ENCODE peak calls at places on chromosomes 12 and 14, in five cellular contexts. One of them, this sample, is unnamed.

GRCh38 chr12:6936642-6937480 is 6.8 kb upstream of the RNU7-1 start:
- DNase-seq in HCT116: no peak
- DNase-seq in endothelial cell: no peak
- DNase-seq in cardiac muscle cell: no peak
- DNase-seq in kidney epithelial cell: no peak
- DNase-seq in this sample: peak

GRCh38 chr12:131592972-131593371 is 117.9 kb upstream of the SFSWAP start:
- DNase-seq in HCT116: no peak
- DNase-seq in cardiac muscle cell: no peak
- DNase-seq in kidney epithelial cell: no peak
- DNase-seq in endothelial cell: no peak
- DNase-seq in this sample: no peak

GRCh38 chr14:20093442-20093841 is 17.1 kb upstream of the OR4K17 start:
- DNase-seq in cardiac muscle cell: no peak
- DNase-seq in endothelial cell: no peak
- DNase-seq in HCT116: no peak
- DNase-seq in kidney epithelial cell: no peak
- DNase-seq in this sample: no peak

GRCh38 chr12:20415013-20415412 is 46.7 kb downstream of the PDE3A start:
- DNase-seq in kidney epithelial cell: no peak
- DNase-seq in cardiac muscle cell: peak
- DNase-seq in HCT116: no peak
- DNase-seq in endothelial cell: no peak
- DNase-seq in this sample: no peak

GRCh38 chr12:14827043-14827442 is 13.1 kb upstream of the SMCO3 start:
- DNase-seq in HCT116: no peak
- DNase-seq in kidney epithelial cell: no peak
- DNase-seq in endothelial cell: no peak
- DNase-seq in cardiac muscle cell: no peak
- DNase-seq in this sample: no peak

GRCh38 chr12:53676715-53677611 is 1.1 kb upstream of the ATP5MC2 start:
- DNase-seq in cardiac muscle cell: peak
- DNase-seq in kidney epithelial cell: no peak
- DNase-seq in endothelial cell: peak
- DNase-seq in HCT116: no peak
- DNase-seq in this sample: no peak

GRCh38 chr14:55446833-55447232 is 6.4 kb upstream of the TBPL2 start:
- DNase-seq in cardiac muscle cell: peak
- DNase-seq in kidney epithelial cell: peak
- DNase-seq in HCT116: peak
- DNase-seq in endothelial cell: no peak
- DNase-seq in this sample: no peak

GRCh38 chr12:99418379-99418778 is 229.2 kb upstream of the GARIN6 start:
- DNase-seq in endothelial cell: no peak
- DNase-seq in kidney epithelial cell: no peak
- DNase-seq in cardiac muscle cell: no peak
- DNase-seq in HCT116: no peak
- DNase-seq in this sample: no peak

GRCh38 chr14:57189070-57189469 is 79.6 kb downstream of the EXOC5 start:
- DNase-seq in kidney epithelial cell: no peak
- DNase-seq in endothelial cell: no peak
- DNase-seq in cardiac muscle cell: peak
- DNase-seq in HCT116: peak
- DNase-seq in this sample: no peak
- TF ChIP-seq CTCF in kidney epithelial cell: no peak
- TF ChIP-seq CTCF in endothelial cell: no peak
- TF ChIP-seq CTCF in cardiac muscle cell: peak
- TF ChIP-seq CTCF in HCT116: no peak
- TF ChIP-seq CTCF in this sample: no peak

DNA sequence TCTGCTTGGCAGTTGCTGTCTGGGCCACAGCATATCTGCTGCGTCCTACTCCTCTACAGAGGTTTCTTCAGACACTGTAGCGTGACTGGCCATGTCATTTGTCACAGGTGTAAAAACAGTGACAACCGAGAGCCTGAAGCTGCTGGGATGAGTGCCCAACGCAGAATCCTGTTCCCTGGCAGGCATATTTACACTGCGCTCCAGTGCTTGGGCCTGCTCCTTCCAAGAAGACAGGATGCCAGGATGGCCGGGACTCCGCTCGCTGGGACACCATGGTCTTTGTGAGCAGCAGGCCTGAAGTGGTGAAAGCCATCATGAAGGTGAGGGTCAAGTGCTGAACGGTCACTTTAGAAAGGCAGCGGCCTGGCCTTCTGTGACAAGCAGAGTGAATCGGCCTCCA is 171.4 kb downstream of the EMP1 start:
- DNase-seq in endothelial cell: no peak
- DNase-seq in HCT116: no peak
- DNase-seq in kidney epithelial cell: no peak
- DNase-seq in cardiac muscle cell: no peak
- DNase-seq in this sample: no peak
- TF ChIP-seq CTCF in endothelial cell: no peak
- TF ChIP-seq CTCF in HCT116: no peak
- TF ChIP-seq CTCF in kidney epithelial cell: no peak
- TF ChIP-seq CTCF in cardiac muscle cell: no peak
- TF ChIP-seq CTCF in this sample: no peak

GRCh38 chr12:25725874-25726273 is 172.8 kb upstream of the LMNTD1 start:
- DNase-seq in endothelial cell: no peak
- DNase-seq in HCT116: no peak
- DNase-seq in kidney epithelial cell: no peak
- DNase-seq in cardiac muscle cell: peak
- DNase-seq in this sample: no peak

GRCh38 chr12:25733541-25733940 is 180.5 kb upstream of the LMNTD1 start:
- DNase-seq in cardiac muscle cell: no peak
- DNase-seq in kidney epithelial cell: no peak
- DNase-seq in HCT116: no peak
- DNase-seq in endothelial cell: no peak
- DNase-seq in this sample: no peak

GRCh38 chr12:25728196-25728595 is 175.1 kb upstream of the LMNTD1 start:
- DNase-seq in cardiac muscle cell: peak
- DNase-seq in endothelial cell: no peak
- DNase-seq in HCT116: no peak
- DNase-seq in kidney epithelial cell: no peak
- DNase-seq in this sample: no peak

GRCh38 chr12:25734529-25735180 is 181.6 kb upstream of the LMNTD1 start:
- DNase-seq in HCT116: no peak
- DNase-seq in kidney epithelial cell: no peak
- DNase-seq in endothelial cell: no peak
- DNase-seq in cardiac muscle cell: no peak
- DNase-seq in this sample: no peak

DNA sequence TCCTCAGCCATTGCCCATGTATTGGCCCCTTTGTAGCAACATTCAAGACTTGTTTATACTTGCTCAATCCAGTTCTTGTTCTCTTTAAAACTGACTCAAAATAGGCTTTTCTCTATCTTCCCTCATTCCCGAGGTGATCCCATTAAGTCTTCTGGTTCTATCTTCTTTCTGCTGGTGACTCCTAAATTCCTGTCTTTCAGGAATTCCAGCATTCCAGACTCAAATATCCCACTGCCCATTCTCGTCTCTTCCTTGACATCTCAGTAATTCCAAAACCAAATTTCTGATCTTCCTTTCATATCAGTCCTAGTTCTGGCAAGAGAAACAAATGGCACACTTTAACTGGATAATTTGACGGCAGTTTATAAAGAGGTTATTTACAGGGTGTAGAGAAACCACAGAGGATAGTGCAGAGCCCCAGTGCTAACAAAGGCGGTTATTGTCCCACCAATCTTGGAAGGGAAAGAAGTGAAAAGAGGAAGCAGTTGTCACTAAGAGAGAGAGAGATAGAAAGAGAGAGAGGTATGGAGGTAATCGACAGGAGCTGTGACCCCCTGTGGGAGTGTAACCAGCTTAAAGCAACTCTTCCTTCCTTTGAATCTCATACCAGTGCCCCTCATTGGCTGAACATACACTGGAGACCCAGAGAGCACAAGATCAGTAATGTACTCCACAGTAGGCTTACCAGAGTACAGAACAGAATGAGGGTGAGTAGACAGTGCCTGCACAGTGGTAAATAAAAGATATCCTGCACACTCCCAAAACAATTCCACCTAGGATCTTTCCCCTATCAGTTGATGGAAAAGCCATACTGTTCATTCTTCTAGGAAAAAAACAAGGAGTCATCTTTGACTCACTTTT is 177.6 kb upstream of the LMNTD1 start:
- DNase-seq in kidney epithelial cell: no peak
- DNase-seq in endothelial cell: no peak
- DNase-seq in cardiac muscle cell: peak
- DNase-seq in HCT116: no peak
- DNase-seq in this sample: no peak
- TF ChIP-seq CTCF in kidney epithelial cell: no peak
- TF ChIP-seq CTCF in endothelial cell: no peak
- TF ChIP-seq CTCF in cardiac muscle cell: no peak
- TF ChIP-seq CTCF in HCT116: no peak
- TF ChIP-seq CTCF in this sample: no peak

DNA sequence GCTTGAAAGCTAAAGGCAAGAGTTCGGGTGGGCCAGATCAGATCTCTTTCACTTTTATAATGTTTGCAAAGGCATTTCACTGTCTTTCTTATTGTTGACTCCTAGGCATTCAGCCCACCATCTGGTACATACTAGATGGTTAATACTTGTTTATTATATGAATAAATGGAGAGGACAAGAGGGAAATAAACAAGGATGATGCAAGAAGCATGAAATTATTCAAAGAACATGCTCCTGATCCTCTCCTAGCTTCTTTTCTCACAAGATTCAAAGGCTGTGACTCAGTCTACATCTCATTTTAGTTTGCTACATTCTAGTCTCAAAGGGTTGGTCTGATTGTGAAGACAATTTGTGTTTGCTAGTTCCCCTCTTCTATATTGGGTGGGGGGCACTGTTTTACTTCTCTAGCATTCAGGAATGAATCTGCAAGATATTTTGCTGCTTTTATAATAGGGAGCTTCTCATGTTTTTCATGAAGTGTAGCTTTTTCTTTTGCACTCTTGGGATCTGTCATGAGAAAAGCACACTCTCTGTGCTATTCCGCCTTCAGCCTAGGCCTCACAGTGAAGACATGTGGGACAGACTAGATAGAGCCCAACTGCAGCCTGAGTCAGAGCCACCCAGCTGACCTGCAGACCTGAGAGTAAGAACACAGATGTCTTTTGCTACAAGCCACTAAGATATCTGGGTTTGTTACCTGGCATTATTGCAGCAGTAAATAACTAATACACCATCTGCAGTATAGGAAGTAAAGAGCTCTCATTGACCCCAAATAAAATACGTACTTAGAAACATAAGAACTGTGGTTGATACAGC is 65.7 kb downstream of the PTHLH start:
- DNase-seq in kidney epithelial cell: no peak
- DNase-seq in endothelial cell: no peak
- DNase-seq in cardiac muscle cell: no peak
- DNase-seq in HCT116: no peak
- DNase-seq in this sample: no peak
- TF ChIP-seq CTCF in kidney epithelial cell: no peak
- TF ChIP-seq CTCF in endothelial cell: no peak
- TF ChIP-seq CTCF in cardiac muscle cell: no peak
- TF ChIP-seq CTCF in HCT116: no peak
- TF ChIP-seq CTCF in this sample: no peak

GRCh38 chr12:128908254-128908653 is 55.0 kb downstream of the GLT1D1 start:
- DNase-seq in kidney epithelial cell: no peak
- DNase-seq in HCT116: no peak
- DNase-seq in endothelial cell: no peak
- DNase-seq in cardiac muscle cell: no peak
- DNase-seq in this sample: no peak
- TF ChIP-seq CTCF in kidney epithelial cell: no peak
- TF ChIP-seq CTCF in HCT116: no peak
- TF ChIP-seq CTCF in endothelial cell: no peak
- TF ChIP-seq CTCF in cardiac muscle cell: no peak
- TF ChIP-seq CTCF in this sample: no peak

GRCh38 chr14:89027097-89027740 is 202.8 kb downstream of the TTC8 start:
- DNase-seq in cardiac muscle cell: peak
- DNase-seq in HCT116: peak
- DNase-seq in kidney epithelial cell: no peak
- DNase-seq in endothelial cell: peak
- DNase-seq in this sample: peak
- TF ChIP-seq CTCF in cardiac muscle cell: peak
- TF ChIP-seq CTCF in HCT116: peak
- TF ChIP-seq CTCF in kidney epithelial cell: peak
- TF ChIP-seq CTCF in endothelial cell: peak
- TF ChIP-seq CTCF in this sample: peak

GRCh38 chr12:47205532-47206449 is 126.0 kb upstream of the AMIGO2 start:
- DNase-seq in endothelial cell: no peak
- DNase-seq in kidney epithelial cell: no peak
- DNase-seq in cardiac muscle cell: no peak
- DNase-seq in HCT116: no peak
- DNase-seq in this sample: no peak
- TF ChIP-seq CTCF in endothelial cell: no peak
- TF ChIP-seq CTCF in kidney epithelial cell: no peak
- TF ChIP-seq CTCF in cardiac muscle cell: no peak
- TF ChIP-seq CTCF in HCT116: no peak
- TF ChIP-seq CTCF in this sample: no peak

DNA sequence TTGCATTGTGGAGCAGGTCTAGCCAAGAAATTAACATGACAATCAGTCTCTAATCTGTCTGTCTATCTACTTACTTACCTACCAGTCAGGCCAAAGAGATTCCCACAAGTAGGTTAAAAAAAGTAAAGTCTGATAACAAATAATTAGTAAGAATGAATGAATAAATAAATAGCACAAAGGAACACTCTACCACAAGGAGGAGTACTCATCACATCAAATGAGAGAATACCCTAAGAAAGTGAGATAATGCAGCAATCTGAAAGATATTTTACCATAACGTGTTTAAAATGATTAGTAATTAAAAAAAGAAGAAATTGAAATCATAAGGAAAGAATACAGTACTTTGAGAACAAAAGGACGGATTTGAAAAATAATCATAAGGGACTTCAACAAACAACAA is 187.2 kb downstream of the SYNE2 start:
- DNase-seq in endothelial cell: no peak
- DNase-seq in cardiac muscle cell: peak
- DNase-seq in kidney epithelial cell: no peak
- DNase-seq in HCT116: no peak
- DNase-seq in this sample: no peak
- TF ChIP-seq CTCF in endothelial cell: no peak
- TF ChIP-seq CTCF in cardiac muscle cell: peak
- TF ChIP-seq CTCF in kidney epithelial cell: no peak
- TF ChIP-seq CTCF in HCT116: peak
- TF ChIP-seq CTCF in this sample: no peak

GRCh38 chr14:51998348-51998747 is 9.0 kb downstream of the RTRAF start:
- DNase-seq in kidney epithelial cell: no peak
- DNase-seq in endothelial cell: no peak
- DNase-seq in HCT116: no peak
- DNase-seq in cardiac muscle cell: no peak
- DNase-seq in this sample: no peak

GRCh38 chr14:51993274-51993673 is 3.9 kb downstream of the RTRAF start:
- DNase-seq in endothelial cell: no peak
- DNase-seq in cardiac muscle cell: no peak
- DNase-seq in kidney epithelial cell: no peak
- DNase-seq in HCT116: no peak
- DNase-seq in this sample: no peak

GRCh38 chr14:52000019-52000582 is 10.8 kb downstream of the RTRAF start:
- DNase-seq in HCT116: no peak
- DNase-seq in cardiac muscle cell: no peak
- DNase-seq in kidney epithelial cell: no peak
- DNase-seq in endothelial cell: no peak
- DNase-seq in this sample: no peak

GRCh38 chr14:51999084-51999483 is 9.7 kb downstream of the RTRAF start:
- DNase-seq in HCT116: no peak
- DNase-seq in kidney epithelial cell: no peak
- DNase-seq in endothelial cell: no peak
- DNase-seq in cardiac muscle cell: no peak
- DNase-seq in this sample: no peak

GRCh38 chr14:51996148-51996746 is 6.9 kb downstream of the RTRAF start:
- DNase-seq in cardiac muscle cell: peak
- DNase-seq in endothelial cell: no peak
- DNase-seq in kidney epithelial cell: no peak
- DNase-seq in HCT116: no peak
- DNase-seq in this sample: no peak
- TF ChIP-seq CTCF in cardiac muscle cell: peak
- TF ChIP-seq CTCF in endothelial cell: peak
- TF ChIP-seq CTCF in kidney epithelial cell: peak
- TF ChIP-seq CTCF in HCT116: no peak
- TF ChIP-seq CTCF in this sample: peak

This sample was measured in Calu3.